ENCODE peak calls at places on chromosomes 6 and 20, in four cellular contexts. W, G, D and J are unnamed samples.

GRCh38 chr6:123805921-123806320 is 2.3 kb downstream of the NKAIN2 start:
- DNase-seq in W (no peak), G (no peak), D (no peak), J (no peak)

GRCh38 chr20:41249371-41249770 is 68.2 kb downstream of the ZHX3 start:
- DNase-seq in W (no peak), G (peak; percentile 53), D (peak; percentile 30), J (peak; percentile 88)

GRCh38 chr20:52494244-52494643 is 302.7 kb upstream of the ZFP64 start:
- DNase-seq in W (no peak), G (peak; percentile 91), D (no peak), J (peak; percentile 89)

GRCh38 chr20:5529331-5530142 is 212.8 kb upstream of the PROKR2 start:
- DNase-seq in W (peak; percentile 95), G (no peak), D (peak; percentile 88), J (peak; percentile 22)

GRCh38 chr20:44208770-44209169 is 1.8 kb downstream of the OSER1 start:
- DNase-seq in W (no peak), G (no peak), D (no peak), J (no peak)

GRCh38 chr6:57313711-57314471 is 3.5 kb upstream of the PRIM2 start:
- DNase-seq in W (no peak), G (peak; percentile 100), D (no peak), J (peak; percentile 95)

GRCh38 chr20:63417213-63418120 is 55.0 kb downstream of the KCNQ2 start:
- DNase-seq in W (no peak), G (no peak), D (no peak), J (no peak)

GRCh38 chr6:30143780-30144179 is 7.8 kb downstream of the TRIM40 start:
- DNase-seq in W (no peak), G (no peak), D (no peak), J (no peak)

GRCh38 chr20:45850926-45851325 is 6.3 kb downstream of the ACOT8 start:
- DNase-seq in W (no peak), G (no peak), D (no peak), J (no peak)

GRCh38 chr20:44918761-44919160 is 8.9 kb downstream of the PABPC1L start:
- DNase-seq in W (no peak), G (no peak), D (no peak), J (no peak)

GRCh38 chr6:162621246-162621645 is 106.3 kb downstream of the PRKN start:
- DNase-seq in W (no peak), G (no peak), D (no peak), J (peak; percentile 8)

GRCh38 chr6:71460933-71461332 is 172.3 kb downstream of the OGFRL1 start:
- DNase-seq in W (no peak), G (no peak), D (no peak), J (no peak)

GRCh38 chr6:14943116-14943515 is 302.8 kb upstream of the JARID2 start:
- DNase-seq in W (no peak), G (no peak), D (no peak), J (no peak)

GRCh38 chr6:138682722-138683521 is 90.6 kb upstream of the CCDC28A start:
- DNase-seq in W (no peak), G (peak; percentile 46), D (no peak), J (no peak)
- H3K4me3 ChIP-seq in W (peak overlapping the region; percentile 8), G (peak overlapping the region; percentile 19), D (no peak overlapping the region), J (no peak overlapping the region)

GRCh38 chr20:3658019-3658707 is 5.0 kb downstream of the GFRA4 start:
- DNase-seq in W (no peak), G (no peak), D (peak; percentile 6), J (no peak)
- H3K4me3 ChIP-seq in W (no peak overlapping the region), G (no peak overlapping the region), D (no peak overlapping the region), J (no peak overlapping the region)

DNA sequence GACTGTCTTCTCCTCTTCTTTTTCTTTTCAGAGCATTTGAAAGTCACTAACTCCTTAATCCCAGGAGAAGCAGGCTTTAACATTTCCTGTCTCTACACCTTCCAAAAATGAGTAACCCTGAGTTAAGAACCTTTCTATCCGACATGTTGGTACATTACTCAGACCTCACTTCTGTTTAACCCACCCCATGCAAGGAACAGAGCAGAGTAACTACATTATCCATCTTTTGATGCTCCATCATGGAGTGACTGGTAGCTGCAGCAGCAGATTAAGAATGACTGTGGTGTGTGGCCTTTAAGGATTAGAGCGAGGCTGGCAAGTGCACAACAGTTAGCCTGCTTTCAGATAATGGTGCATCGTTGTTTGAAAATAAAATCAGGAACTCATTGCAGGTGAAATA is 2.0 kb downstream of the TRAF3IP2 start:
- DNase-seq in W (no peak), G (no peak), D (no peak), J (no peak)
- H3K4me3 ChIP-seq in W (peak overlapping the region; percentile 66), G (peak overlapping the region; percentile 36), D (no peak overlapping the region), J (peak overlapping the region; percentile 56)

GRCh38 chr20:62067547-62068260 is 2.0 kb upstream of the TAF4 start:
- DNase-seq in W (no peak), G (no peak), D (no peak), J (no peak)
- H3K4me3 ChIP-seq in W (no peak overlapping the region), G (no peak overlapping the region), D (no peak overlapping the region), J (no peak overlapping the region)

DNA sequence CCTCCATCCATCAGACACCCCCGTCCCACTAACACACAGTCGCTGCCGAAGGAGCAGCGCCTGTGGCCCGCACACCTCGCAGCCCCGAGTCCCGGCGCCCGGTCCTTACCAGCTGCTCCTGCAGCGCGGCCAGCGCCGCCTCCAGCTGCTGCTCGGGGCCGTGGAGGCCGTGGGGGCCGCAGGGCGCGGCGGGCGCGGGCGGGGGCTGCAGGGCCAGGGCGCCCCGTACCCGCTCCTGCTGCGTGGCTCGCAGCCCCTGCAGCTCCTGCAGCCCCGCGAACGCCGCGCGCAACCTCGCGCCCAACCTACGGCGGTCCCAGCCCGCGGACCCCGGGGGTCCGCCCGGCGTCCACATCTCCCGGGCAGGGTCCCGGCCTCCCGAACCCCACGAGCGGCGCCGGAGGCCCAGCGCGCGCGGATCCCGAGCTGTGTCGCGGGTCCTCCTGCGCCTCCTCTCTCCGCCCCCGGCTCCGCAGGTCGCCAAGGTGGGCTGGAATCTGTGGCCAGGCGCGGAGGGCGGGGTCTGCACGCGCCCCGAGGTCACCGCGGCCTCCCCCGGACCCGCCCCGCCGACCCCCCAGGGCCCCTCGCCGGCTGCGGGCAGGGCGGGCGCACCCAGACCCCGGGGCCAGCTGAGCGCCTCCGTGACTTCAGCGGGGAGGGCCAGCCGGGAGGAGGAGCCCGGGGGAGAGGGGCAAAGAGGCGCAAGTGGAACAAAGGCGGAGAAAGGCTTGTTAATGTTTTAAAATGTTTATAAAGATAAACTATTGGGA is at the start of gene DACT2:
- DNase-seq in W (no peak), G (no peak), D (no peak), J (no peak)
- H3K4me3 ChIP-seq in W (peak within 1 kb of the TSS; percentile 40), G (no peak within 1 kb of the TSS), D (peak within 1 kb of the TSS; percentile 34), J (no peak within 1 kb of the TSS)

GRCh38 chr6:96015321-96015790 is 418 bp upstream of the FUT9 start:
- DNase-seq in W (no peak), G (no peak), D (peak; percentile 14), J (no peak)

GRCh38 chr6:96014846-96015245 is 928 bp upstream of the FUT9 start:
- DNase-seq in W (no peak), G (no peak), D (no peak), J (no peak)

GRCh38 chr6:96016781-96017180 is 1.0 kb downstream of the FUT9 start:
- DNase-seq in W (no peak), G (no peak), D (no peak), J (no peak)

GRCh38 chr6:96013531-96013930 is 2.2 kb upstream of the FUT9 start:
- DNase-seq in W (no peak), G (no peak), D (no peak), J (no peak)

DNA sequence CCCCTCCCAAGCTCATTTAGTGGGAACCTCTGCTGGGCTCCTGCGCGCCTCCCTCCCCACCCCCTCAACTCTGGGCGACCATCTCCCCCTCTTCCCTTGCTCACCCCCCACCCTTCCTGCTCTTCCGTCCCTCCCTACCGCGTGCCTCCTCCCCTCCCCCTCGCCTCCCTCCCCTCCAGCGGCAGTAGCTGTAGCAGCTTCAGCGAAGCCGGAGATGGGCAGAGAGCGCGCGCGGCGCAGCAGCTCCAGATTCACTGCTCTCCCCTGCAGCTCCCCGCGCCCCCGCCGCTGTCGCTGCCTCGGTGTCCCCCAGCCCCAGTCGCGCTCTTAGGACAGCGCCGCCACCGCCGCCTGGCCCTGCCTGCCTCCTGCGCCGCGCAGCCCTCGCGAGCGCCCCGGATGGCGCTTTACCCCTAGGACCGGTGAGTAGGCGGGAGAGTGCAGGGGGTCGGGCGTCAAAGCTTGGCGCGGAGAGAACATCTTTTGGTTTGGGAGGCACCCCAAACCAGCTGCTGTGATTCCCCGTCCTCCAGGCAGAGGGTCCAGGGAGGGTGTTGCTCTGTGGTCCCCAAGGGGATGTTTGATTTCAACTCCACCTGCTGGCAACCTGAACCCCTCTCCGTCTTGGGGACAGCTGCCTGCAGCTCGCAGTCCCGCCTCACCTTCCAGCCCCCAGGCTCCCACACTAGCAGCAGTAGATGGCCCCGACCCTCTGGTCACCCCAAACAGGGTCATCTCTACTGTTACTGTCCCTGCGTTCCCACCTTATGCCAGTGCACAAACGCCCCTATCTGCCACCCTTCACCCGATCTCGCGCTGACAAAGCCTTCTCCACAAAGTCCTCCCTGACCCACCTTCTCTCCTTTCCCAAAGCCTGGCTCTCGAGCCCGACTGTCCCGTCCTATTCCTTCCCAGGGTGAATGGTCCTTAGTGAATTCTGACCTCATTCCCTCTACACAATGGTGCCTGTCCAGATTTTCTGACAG is at the start of gene FUT9:
- DNase-seq in W (no peak), G (no peak), D (peak; percentile 24), J (no peak)
- H3K4me3 ChIP-seq in W (no peak within 1 kb of the TSS), G (no peak within 1 kb of the TSS), D (peak within 1 kb of the TSS; percentile 21), J (no peak within 1 kb of the TSS)

DNA sequence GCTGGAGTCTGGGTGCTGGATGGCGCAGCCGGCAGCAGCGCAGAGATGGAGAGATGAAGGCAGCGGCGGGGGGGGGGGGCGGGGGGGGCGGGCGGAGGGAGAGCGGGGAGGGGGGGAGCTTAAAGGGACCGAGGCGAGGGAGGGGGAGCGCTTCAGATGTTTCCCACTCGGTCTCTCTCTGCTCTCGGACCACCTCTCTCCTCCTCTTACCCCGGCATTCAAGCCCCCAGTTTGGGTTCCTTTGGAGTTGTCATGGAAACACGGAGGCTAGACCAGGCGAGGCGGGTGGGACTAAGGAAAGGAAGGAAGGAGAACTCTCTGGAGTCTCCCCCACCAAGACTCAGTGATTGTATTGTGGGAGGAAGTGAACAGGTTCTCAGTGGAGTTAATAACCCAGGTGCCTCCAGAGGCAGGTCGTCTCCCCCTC is at the start of gene PRRT1:
- DNase-seq in W (no peak), G (no peak), D (no peak), J (no peak)
- H3K4me3 ChIP-seq in W (peak within 1 kb of the TSS; percentile 84), G (peak within 1 kb of the TSS; percentile 80), D (no peak within 1 kb of the TSS), J (peak within 1 kb of the TSS; percentile 78)